ENCODE peak calls at places on chromosomes 3 and 15, in seven cellular contexts. One of them, this sample, is unnamed.
A peak's percentile ranks its signal among the peaks of the same experiment; 100 is the strongest.

GRCh38 chr15:72117698-72118399 is at the start of gene MYO9A:
- DNase-seq in neural progenitor cell: peak; percentile 99
- DNase-seq in SK-N-SH: peak; percentile 99
- DNase-seq in endothelial cell of umbilical vein: peak; percentile 99
- DNase-seq in ovary: peak; percentile 99
- DNase-seq in stomach: peak; percentile 98
- DNase-seq in mucosa of descending colon: peak; percentile 99
- DNase-seq in this sample: peak; percentile 96

GRCh38 chr3:177481329-177481728 is 284.0 kb upstream of the TBL1XR1 start:
- DNase-seq in neural progenitor cell: peak; percentile 30
- DNase-seq in SK-N-SH: no peak
- DNase-seq in endothelial cell of umbilical vein: no peak
- DNase-seq in ovary: no peak
- DNase-seq in stomach: no peak
- DNase-seq in mucosa of descending colon: no peak
- DNase-seq in this sample: no peak

GRCh38 chr15:51319539-51319938 is 18.9 kb downstream of the CYP19A1 start:
- DNase-seq in neural progenitor cell: no peak
- DNase-seq in SK-N-SH: no peak
- DNase-seq in endothelial cell of umbilical vein: no peak
- DNase-seq in ovary: no peak
- DNase-seq in stomach: no peak
- DNase-seq in mucosa of descending colon: no peak
- DNase-seq in this sample: no peak

GRCh38 chr15:77040673-77041072 is 30.2 kb downstream of the TSPAN3 start:
- DNase-seq in neural progenitor cell: no peak
- DNase-seq in SK-N-SH: no peak
- DNase-seq in endothelial cell of umbilical vein: peak; percentile 36
- DNase-seq in ovary: no peak
- DNase-seq in stomach: no peak
- DNase-seq in mucosa of descending colon: no peak
- DNase-seq in this sample: no peak

GRCh38 chr3:42996633-42997075 is 17.5 kb downstream of the GASK1A start:
- DNase-seq in neural progenitor cell: no peak
- DNase-seq in SK-N-SH: no peak
- DNase-seq in endothelial cell of umbilical vein: no peak
- DNase-seq in ovary: peak; percentile 49
- DNase-seq in stomach: no peak
- DNase-seq in mucosa of descending colon: no peak
- DNase-seq in this sample: peak; percentile 63

GRCh38 chr3:17314171-17314570 is 428.3 kb downstream of the TBC1D5 start:
- DNase-seq in neural progenitor cell: no peak
- DNase-seq in SK-N-SH: no peak
- DNase-seq in endothelial cell of umbilical vein: no peak
- DNase-seq in ovary: no peak
- DNase-seq in stomach: no peak
- DNase-seq in mucosa of descending colon: no peak
- DNase-seq in this sample: no peak

GRCh38 chr3:58491506-58492384 is at the start of gene KCTD6:
- DNase-seq in neural progenitor cell: peak; percentile 97
- DNase-seq in SK-N-SH: peak; percentile 97
- DNase-seq in endothelial cell of umbilical vein: peak; percentile 97
- DNase-seq in ovary: peak; percentile 97
- DNase-seq in stomach: peak; percentile 94
- DNase-seq in mucosa of descending colon: peak; percentile 97
- DNase-seq in this sample: peak; percentile 89

GRCh38 chr15:84725001-84725491 is 9.1 kb upstream of the SEC11A start:
- DNase-seq in neural progenitor cell: no peak
- DNase-seq in SK-N-SH: peak; percentile 51
- DNase-seq in endothelial cell of umbilical vein: peak; percentile 52
- DNase-seq in ovary: no peak
- DNase-seq in stomach: no peak
- DNase-seq in mucosa of descending colon: no peak
- DNase-seq in this sample: no peak

GRCh38 chr15:32870240-32871033 is 152.6 kb downstream of the GREM1 start:
- DNase-seq in neural progenitor cell: no peak
- DNase-seq in SK-N-SH: no peak
- DNase-seq in endothelial cell of umbilical vein: no peak
- DNase-seq in ovary: no peak
- DNase-seq in stomach: peak; percentile 30
- DNase-seq in mucosa of descending colon: no peak
- DNase-seq in this sample: no peak

GRCh38 chr3:60440869-60441268 is 810.4 kb downstream of the FHIT start:
- DNase-seq in neural progenitor cell: no peak
- DNase-seq in SK-N-SH: no peak
- DNase-seq in endothelial cell of umbilical vein: no peak
- DNase-seq in ovary: no peak
- DNase-seq in stomach: no peak
- DNase-seq in mucosa of descending colon: no peak
- DNase-seq in this sample: no peak

GRCh38 chr3:14525685-14526631 is 14.2 kb downstream of the GRIP2 start:
- DNase-seq in neural progenitor cell: no peak
- DNase-seq in SK-N-SH: no peak
- DNase-seq in endothelial cell of umbilical vein: no peak
- DNase-seq in ovary: peak; percentile 48
- DNase-seq in stomach: peak; percentile 37
- DNase-seq in mucosa of descending colon: no peak
- DNase-seq in this sample: peak; percentile 76

GRCh38 chr3:193116871-193117270 is 124.2 kb upstream of the PLAAT1 start:
- DNase-seq in neural progenitor cell: no peak
- DNase-seq in SK-N-SH: no peak
- DNase-seq in endothelial cell of umbilical vein: no peak
- DNase-seq in ovary: no peak
- DNase-seq in stomach: no peak
- DNase-seq in mucosa of descending colon: no peak
- DNase-seq in this sample: no peak

GRCh38 chr3:58991623-58992022 is 58.2 kb downstream of the CFAP20DC start:
- DNase-seq in neural progenitor cell: peak; percentile 20
- DNase-seq in SK-N-SH: no peak
- DNase-seq in endothelial cell of umbilical vein: no peak
- DNase-seq in ovary: no peak
- DNase-seq in stomach: no peak
- DNase-seq in mucosa of descending colon: no peak
- DNase-seq in this sample: no peak

GRCh38 chr3:170470063-170471006 is 51.7 kb downstream of the CLDN11 start:
- DNase-seq in neural progenitor cell: no peak
- DNase-seq in SK-N-SH: no peak
- DNase-seq in endothelial cell of umbilical vein: no peak
- DNase-seq in ovary: no peak
- DNase-seq in stomach: no peak
- DNase-seq in mucosa of descending colon: no peak
- DNase-seq in this sample: no peak

GRCh38 chr15:39404767-39405173 is 176.1 kb upstream of the THBS1 start:
- DNase-seq in neural progenitor cell: no peak
- DNase-seq in SK-N-SH: no peak
- DNase-seq in endothelial cell of umbilical vein: no peak
- DNase-seq in ovary: no peak
- DNase-seq in stomach: no peak
- DNase-seq in mucosa of descending colon: no peak
- DNase-seq in this sample: no peak

GRCh38 chr15:72382146-72382545 is 6.3 kb upstream of the HEXA start:
- DNase-seq in neural progenitor cell: no peak
- DNase-seq in SK-N-SH: no peak
- DNase-seq in endothelial cell of umbilical vein: no peak
- DNase-seq in ovary: no peak
- DNase-seq in stomach: no peak
- DNase-seq in mucosa of descending colon: no peak
- DNase-seq in this sample: no peak

GRCh38 chr3:126845910-126846309 is 137.0 kb upstream of the PLXNA1 start:
- DNase-seq in neural progenitor cell: peak; percentile 26
- DNase-seq in SK-N-SH: no peak
- DNase-seq in endothelial cell of umbilical vein: no peak
- DNase-seq in ovary: no peak
- DNase-seq in stomach: no peak
- DNase-seq in mucosa of descending colon: no peak
- DNase-seq in this sample: no peak

GRCh38 chr3:40997711-40998519 is 201.4 kb upstream of the CTNNB1 start:
- DNase-seq in neural progenitor cell: no peak
- DNase-seq in SK-N-SH: peak; percentile 69
- DNase-seq in endothelial cell of umbilical vein: no peak
- DNase-seq in ovary: no peak
- DNase-seq in stomach: no peak
- DNase-seq in mucosa of descending colon: no peak
- DNase-seq in this sample: no peak

GRCh38 chr3:151660890-151661289 is 72.8 kb upstream of the AADACL2 start:
- DNase-seq in neural progenitor cell: no peak
- DNase-seq in SK-N-SH: peak; percentile 4
- DNase-seq in endothelial cell of umbilical vein: no peak
- DNase-seq in ovary: no peak
- DNase-seq in stomach: no peak
- DNase-seq in mucosa of descending colon: no peak
- DNase-seq in this sample: no peak
- TF ChIP-seq CTCF in neural progenitor cell: peak; percentile 8
- TF ChIP-seq CTCF in SK-N-SH: peak; percentile 50
- TF ChIP-seq CTCF in endothelial cell of umbilical vein: no peak
- TF ChIP-seq CTCF in ovary: peak; percentile 61
- TF ChIP-seq CTCF in stomach: no peak
- TF ChIP-seq CTCF in mucosa of descending colon: no peak
- TF ChIP-seq CTCF in this sample: peak; percentile 20

GRCh38 chr15:25186906-25187645 is 232.3 kb downstream of the SNRPN start:
- DNase-seq in neural progenitor cell: no peak
- DNase-seq in SK-N-SH: no peak
- DNase-seq in endothelial cell of umbilical vein: no peak
- DNase-seq in ovary: no peak
- DNase-seq in stomach: no peak
- DNase-seq in mucosa of descending colon: no peak
- DNase-seq in this sample: no peak

GRCh38 chr15:25186411-25186810 is 231.6 kb downstream of the SNRPN start:
- DNase-seq in neural progenitor cell: no peak
- DNase-seq in SK-N-SH: no peak
- DNase-seq in endothelial cell of umbilical vein: no peak
- DNase-seq in ovary: no peak
- DNase-seq in stomach: no peak
- DNase-seq in mucosa of descending colon: no peak
- DNase-seq in this sample: no peak

GRCh38 chr15:25184356-25185155 is 229.8 kb downstream of the SNRPN start:
- DNase-seq in neural progenitor cell: no peak
- DNase-seq in SK-N-SH: no peak
- DNase-seq in endothelial cell of umbilical vein: no peak
- DNase-seq in ovary: no peak
- DNase-seq in stomach: no peak
- DNase-seq in mucosa of descending colon: no peak
- DNase-seq in this sample: no peak

GRCh38 chr15:25185156-25185710 is 230.4 kb downstream of the SNRPN start:
- DNase-seq in neural progenitor cell: no peak
- DNase-seq in SK-N-SH: no peak
- DNase-seq in endothelial cell of umbilical vein: no peak
- DNase-seq in ovary: no peak
- DNase-seq in stomach: no peak
- DNase-seq in mucosa of descending colon: no peak
- DNase-seq in this sample: no peak

GRCh38 chr15:25185791-25186190 is 231.0 kb downstream of the SNRPN start:
- DNase-seq in neural progenitor cell: no peak
- DNase-seq in SK-N-SH: no peak
- DNase-seq in endothelial cell of umbilical vein: no peak
- DNase-seq in ovary: no peak
- DNase-seq in stomach: no peak
- DNase-seq in mucosa of descending colon: no peak
- DNase-seq in this sample: no peak
- H3K9me3 ChIP-seq in neural progenitor cell: no peaks in the 10 kb centered on the region
- H3K9me3 ChIP-seq in SK-N-SH: no peaks in the 10 kb centered on the region
- H3K9me3 ChIP-seq in endothelial cell of umbilical vein: peaks cover 8% of the 10 kb centered on the region
- H3K9me3 ChIP-seq in ovary: no peaks in the 10 kb centered on the region
- H3K9me3 ChIP-seq in stomach: peaks cover 100% of the 10 kb centered on the region
- H3K9me3 ChIP-seq in mucosa of descending colon: peaks cover 97% of the 10 kb centered on the region
- H3K9me3 ChIP-seq in this sample: no peaks in the 10 kb centered on the region

DNA sequence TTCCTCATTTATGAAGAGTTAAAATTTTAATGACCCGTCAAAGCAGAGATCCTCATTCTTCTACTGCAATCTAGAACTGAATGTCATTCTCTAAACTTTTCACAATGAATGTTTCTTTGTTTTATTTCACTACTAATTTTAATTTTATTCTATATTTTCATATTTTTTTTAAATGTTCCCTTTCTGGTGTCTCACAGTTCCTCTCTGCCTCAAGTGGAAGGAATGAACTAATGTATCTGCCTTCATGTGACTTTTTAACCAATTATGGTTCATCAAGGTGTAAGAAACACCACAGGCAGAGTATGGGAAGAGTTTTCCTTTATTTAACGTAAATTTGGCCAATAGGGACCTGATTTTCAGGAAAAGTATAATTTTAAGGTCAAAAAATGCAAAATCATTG is 441.7 kb downstream of the EPHA6 start:
- DNase-seq in neural progenitor cell: no peak
- DNase-seq in SK-N-SH: no peak
- DNase-seq in endothelial cell of umbilical vein: no peak
- DNase-seq in ovary: no peak
- DNase-seq in stomach: no peak
- DNase-seq in mucosa of descending colon: no peak
- DNase-seq in this sample: no peak
- TF ChIP-seq CTCF in neural progenitor cell: peak; percentile 21
- TF ChIP-seq CTCF in SK-N-SH: peak; percentile 10
- TF ChIP-seq CTCF in endothelial cell of umbilical vein: no peak
- TF ChIP-seq CTCF in ovary: no peak
- TF ChIP-seq CTCF in stomach: no peak
- TF ChIP-seq CTCF in mucosa of descending colon: no peak
- TF ChIP-seq CTCF in this sample: no peak

GRCh38 chr15:78120523-78120922 is 10.7 kb downstream of the CIB2 start:
- DNase-seq in neural progenitor cell: peak; percentile 23
- DNase-seq in SK-N-SH: no peak
- DNase-seq in endothelial cell of umbilical vein: no peak
- DNase-seq in ovary: no peak
- DNase-seq in stomach: no peak
- DNase-seq in mucosa of descending colon: no peak
- DNase-seq in this sample: no peak
- H3K9me3 ChIP-seq in neural progenitor cell: no peaks in the 10 kb centered on the region
- H3K9me3 ChIP-seq in SK-N-SH: no peaks in the 10 kb centered on the region
- H3K9me3 ChIP-seq in endothelial cell of umbilical vein: no peaks in the 10 kb centered on the region
- H3K9me3 ChIP-seq in ovary: no peaks in the 10 kb centered on the region
- H3K9me3 ChIP-seq in stomach: no peaks in the 10 kb centered on the region
- H3K9me3 ChIP-seq in mucosa of descending colon: no peaks in the 10 kb centered on the region
- H3K9me3 ChIP-seq in this sample: no peaks in the 10 kb centered on the region